ENCODE peak calls at places on chromosomes 12 and 14, in seven cellular contexts. D is mesendoderm, P is IMR-90, U is H1, I is mesenchymal stem cell, B is H9, T is trophoblast cell. H is an unnamed sample.

GRCh38 chr12:94832105-94832504 is 171.4 kb downstream of the NDUFA12 start:
- DNase-seq in T (no peak), U (no peak), D (no peak), P (no peak), B (no peak), I (no peak), H (no peak)

GRCh38 chr12:50185975-50186663 is 18.9 kb upstream of the CERS5 start:
- DNase-seq in D (no peak), I (no peak), P (peak; percentile 43), U (no peak), T (no peak), B (no peak), H (no peak)

GRCh38 chr12:12542286-12542685 is 20.4 kb downstream of the DUSP16 start:
- DNase-seq in I (no peak), D (no peak), B (no peak), P (no peak), U (no peak), T (no peak), H (no peak)

GRCh38 chr12:23049180-23049579 is 424.2 kb downstream of the ETNK1 start:
- DNase-seq in B (no peak), P (peak; percentile 27), I (peak; percentile 14), U (no peak), T (no peak), D (no peak), H (no peak)

GRCh38 chr12:31393004-31393550 is 67.1 kb upstream of the SINHCAF start:
- DNase-seq in T (no peak), I (no peak), P (no peak), D (no peak), U (no peak), B (no peak), H (no peak)

GRCh38 chr14:101508948-101509729 is 52.2 kb upstream of the DIO3 start:
- DNase-seq in P (no peak), U (no peak), T (no peak), D (no peak), B (no peak), I (no peak), H (no peak)

GRCh38 chr12:100234166-100234565 is 32.7 kb downstream of the DEPDC4 start:
- DNase-seq in I (peak; percentile 91), B (no peak), D (peak; percentile 65), T (peak; percentile 91), U (no peak), P (peak; percentile 69), H (no peak)

GRCh38 chr14:104934380-104934733 is 9.7 kb downstream of the PLD4 start:
- DNase-seq in T (no peak), U (no peak), B (no peak), I (no peak), P (no peak), D (no peak), H (no peak)

GRCh38 chr12:25130741-25131188 is 64.2 kb downstream of the DNAI7 start:
- DNase-seq in B (no peak), P (peak; percentile 67), D (peak; percentile 26), U (no peak), T (peak; percentile 82), I (peak; percentile 63), H (peak; percentile 6)

GRCh38 chr14:66070542-66071319 is 415.4 kb upstream of the CCDC196 start:
- DNase-seq in P (no peak), I (peak; percentile 39), D (peak; percentile 82), T (peak; percentile 62), U (peak; percentile 58), B (peak; percentile 83), H (peak; percentile 69)

GRCh38 chr12:132285991-132286681 is 43.3 kb downstream of the GALNT9 start:
- DNase-seq in I (no peak), D (peak; percentile 33), B (peak; percentile 66), U (no peak), P (peak; percentile 21), T (no peak), H (no peak)

GRCh38 chr12:26425587-26426260 is 230.4 kb downstream of the SSPN start:
- DNase-seq in I (no peak), P (peak; percentile 8), D (no peak), B (no peak), T (no peak), U (no peak), H (no peak)

GRCh38 chr12:2284857-2285256 is 232.1 kb downstream of the CACNA1C start:
- DNase-seq in D (peak; percentile 91), U (peak; percentile 64), I (peak; percentile 72), T (peak; percentile 66), B (peak; percentile 95), P (peak; percentile 73), H (peak; percentile 59)

GRCh38 chr12:25415004-25415403 is 138.1 kb downstream of the LMNTD1 start:
- DNase-seq in P (no peak), I (no peak), D (no peak), U (no peak), T (peak; percentile 44), B (no peak), H (no peak)

GRCh38 chr12:49565119-49565955 is 2.6 kb downstream of the MCRS1 start:
- DNase-seq in U (no peak), P (no peak), I (no peak), D (no peak), T (no peak), B (no peak), H (no peak)

GRCh38 chr14:106586098-106586704 is 1059.8 kb downstream of the TMEM121 start:
- DNase-seq in T (peak; percentile 8), P (no peak), B (no peak), I (no peak), U (no peak), D (no peak), H (no peak)

GRCh38 chr14:57412341-57412740 is 22.0 kb downstream of the NAA30 start:
- DNase-seq in I (no peak), D (no peak), P (no peak), T (no peak), U (no peak), B (no peak), H (no peak)

GRCh38 chr12:38875571-38876228 is 29.7 kb downstream of the CPNE8 start:
- DNase-seq in U (no peak), D (no peak), I (no peak), P (no peak), B (no peak), T (no peak), H (no peak)

GRCh38 chr12:57110189-57111045 is 745 bp downstream of the STAT6 start:
- DNase-seq in B (peak; percentile 93), I (peak; percentile 86), T (peak; percentile 56), P (peak; percentile 37), D (peak; percentile 95), U (no peak), H (no peak)

GRCh38 chr14:97266653-97267052 is 469.5 kb downstream of the VRK1 start:
- DNase-seq in I (peak; percentile 2), T (no peak), D (peak; percentile 86), P (no peak), B (no peak), U (no peak), H (no peak)

GRCh38 chr12:102478416-102479098 is 1.8 kb downstream of the IGF1 start:
- DNase-seq in P (no peak), T (no peak), B (peak; percentile 47), D (peak; percentile 84), U (no peak), I (no peak), H (peak; percentile 20)
- H3K4me2 ChIP-seq in P (peak overlapping the region; percentile 73), T (peak overlapping the region; percentile 3), B (no peak overlapping the region), D (no peak overlapping the region), U (no peak overlapping the region), I (no peak overlapping the region), H (no peak overlapping the region)

GRCh38 chr14:61344437-61345143 is 23.2 kb downstream of the PRKCH start:
- DNase-seq in T (no peak), D (no peak), B (no peak), P (no peak), U (no peak), I (no peak), H (no peak)
- H3K4ac ChIP-seq in T (peak overlapping the region; percentile 65), D (no peak overlapping the region), B (no peak overlapping the region), P (no peak overlapping the region), U (no peak overlapping the region), I (no peak overlapping the region), H (no peak overlapping the region)

GRCh38 chr14:103616635-103617300 is 12.2 kb upstream of the KLC1 start:
- DNase-seq in I (no peak), B (no peak), D (no peak), U (no peak), P (no peak), T (no peak), H (no peak)
- H3K27ac ChIP-seq in I (no peak overlapping the region), B (no peak overlapping the region), D (no peak overlapping the region), U (no peak overlapping the region), P (no peak overlapping the region), T (no peak overlapping the region), H (no peak overlapping the region)

DNA sequence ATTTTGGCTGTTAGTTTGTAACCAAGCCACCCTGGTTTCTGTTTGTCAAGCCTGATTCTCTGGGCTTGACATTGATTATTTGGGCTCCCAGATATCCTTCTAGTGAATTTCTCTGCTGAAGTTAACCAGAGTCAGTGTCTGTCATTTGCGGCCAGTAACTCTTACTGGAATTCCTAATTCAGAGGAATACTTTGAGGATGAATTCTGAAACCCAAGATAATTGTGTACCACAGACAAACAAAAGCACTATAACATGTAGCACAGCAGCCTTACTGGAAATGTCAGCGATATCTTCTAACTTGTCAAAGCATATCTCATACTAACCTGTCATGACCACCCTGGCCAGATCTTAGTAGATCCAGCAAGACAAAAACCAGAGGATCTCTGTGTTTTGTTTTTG is 84.4 kb upstream of the HIF1A start:
- DNase-seq in U (no peak), D (no peak), I (no peak), P (no peak), T (no peak), B (no peak), H (no peak)
- H3K4me2 ChIP-seq in U (no peak overlapping the region), D (no peak overlapping the region), I (no peak overlapping the region), P (no peak overlapping the region), T (no peak overlapping the region), B (no peak overlapping the region), H (no peak overlapping the region)

DNA sequence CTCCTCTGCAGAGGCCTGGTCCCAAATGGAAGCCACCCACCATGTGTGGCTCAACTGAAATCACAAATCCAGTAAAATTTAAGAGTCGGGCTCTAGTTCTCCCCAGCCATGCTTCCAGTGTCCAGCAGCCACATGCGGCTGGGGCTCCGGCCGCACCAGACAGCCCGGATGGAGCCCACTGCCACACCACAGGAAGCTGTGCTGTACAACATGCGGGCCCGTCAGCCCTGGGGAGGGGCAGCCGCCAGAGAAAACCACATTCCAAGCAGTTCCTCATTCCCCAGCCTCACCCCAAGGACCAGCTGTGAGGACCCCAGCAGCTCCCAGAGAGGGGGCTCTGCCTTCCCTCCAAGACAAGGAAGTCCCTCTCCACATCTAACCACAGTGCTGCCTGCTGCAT is 135.0 kb downstream of the NCOR2 start:
- DNase-seq in D (no peak), U (no peak), T (no peak), P (no peak), B (no peak), I (peak; percentile 48), H (no peak)
- H3K4ac ChIP-seq in D (no peak overlapping the region), U (no peak overlapping the region), T (no peak overlapping the region), P (no peak overlapping the region), B (no peak overlapping the region), I (no peak overlapping the region), H (no peak overlapping the region)

H was measured in neuronal stem cell.